ENCODE peak calls at places on chromosomes 12 and 14, in ten cellular contexts. One of them, this sample, is unnamed.

GRCh38 chr12:20274008-20274407 is 94.3 kb upstream of the PDE3A start:
- DNase-seq in caudate nucleus: no peak
- DNase-seq in cardiac fibroblast: no peak
- DNase-seq in COR-L47: no peak
- DNase-seq in LHCN-M2: no peak
- DNase-seq in endothelial cell: no peak
- DNase-seq in effector memory CD4-positive, alpha-beta T cell: no peak
- DNase-seq in activated B cell treated with CpG ODN at 0.5 μM for 24 hours: no peak
- DNase-seq in HEK293T: no peak
- DNase-seq in stimulated activated CD8-positive, alpha-beta memory T cell treated with anti-CD3 and anti-CD28 coated beads, Interleukin-15, amount 100 ng/mL, for 4 hours: no peak
- DNase-seq in this sample: no peak

GRCh38 chr12:6336079-6336858 is 5.6 kb downstream of the TNFRSF1A start:
- DNase-seq in caudate nucleus: peak
- DNase-seq in cardiac fibroblast: peak
- DNase-seq in COR-L47: no peak
- DNase-seq in LHCN-M2: peak
- DNase-seq in endothelial cell: peak
- DNase-seq in effector memory CD4-positive, alpha-beta T cell: peak
- DNase-seq in activated B cell treated with CpG ODN at 0.5 μM for 24 hours: no peak
- DNase-seq in HEK293T: peak
- DNase-seq in stimulated activated CD8-positive, alpha-beta memory T cell treated with anti-CD3 and anti-CD28 coated beads, Interleukin-15, amount 100 ng/mL, for 4 hours: peak
- DNase-seq in this sample: no peak

GRCh38 chr14:100861188-100861936 is 35.4 kb downstream of the MEG3 start:
- DNase-seq in caudate nucleus: no peak
- DNase-seq in cardiac fibroblast: no peak
- DNase-seq in COR-L47: no peak
- DNase-seq in LHCN-M2: no peak
- DNase-seq in endothelial cell: no peak
- DNase-seq in effector memory CD4-positive, alpha-beta T cell: no peak
- DNase-seq in activated B cell treated with CpG ODN at 0.5 μM for 24 hours: no peak
- DNase-seq in HEK293T: no peak
- DNase-seq in stimulated activated CD8-positive, alpha-beta memory T cell treated with anti-CD3 and anti-CD28 coated beads, Interleukin-15, amount 100 ng/mL, for 4 hours: no peak
- DNase-seq in this sample: no peak

GRCh38 chr12:109557200-109557599 is 16.1 kb downstream of the MMAB start:
- DNase-seq in caudate nucleus: no peak
- DNase-seq in cardiac fibroblast: no peak
- DNase-seq in COR-L47: no peak
- DNase-seq in LHCN-M2: no peak
- DNase-seq in endothelial cell: no peak
- DNase-seq in effector memory CD4-positive, alpha-beta T cell: no peak
- DNase-seq in activated B cell treated with CpG ODN at 0.5 μM for 24 hours: no peak
- DNase-seq in HEK293T: no peak
- DNase-seq in stimulated activated CD8-positive, alpha-beta memory T cell treated with anti-CD3 and anti-CD28 coated beads, Interleukin-15, amount 100 ng/mL, for 4 hours: no peak
- DNase-seq in this sample: no peak

GRCh38 chr12:131900397-131900796 is 6.0 kb downstream of the ULK1 start:
- DNase-seq in caudate nucleus: no peak
- DNase-seq in cardiac fibroblast: no peak
- DNase-seq in COR-L47: no peak
- DNase-seq in LHCN-M2: no peak
- DNase-seq in endothelial cell: no peak
- DNase-seq in effector memory CD4-positive, alpha-beta T cell: no peak
- DNase-seq in activated B cell treated with CpG ODN at 0.5 μM for 24 hours: no peak
- DNase-seq in HEK293T: no peak
- DNase-seq in stimulated activated CD8-positive, alpha-beta memory T cell treated with anti-CD3 and anti-CD28 coated beads, Interleukin-15, amount 100 ng/mL, for 4 hours: no peak
- DNase-seq in this sample: no peak

GRCh38 chr14:96221841-96222240 is 17.2 kb downstream of the BDKRB2 start:
- DNase-seq in caudate nucleus: no peak
- DNase-seq in cardiac fibroblast: no peak
- DNase-seq in COR-L47: no peak
- DNase-seq in LHCN-M2: no peak
- DNase-seq in endothelial cell: no peak
- DNase-seq in effector memory CD4-positive, alpha-beta T cell: no peak
- DNase-seq in activated B cell treated with CpG ODN at 0.5 μM for 24 hours: no peak
- DNase-seq in HEK293T: no peak
- DNase-seq in stimulated activated CD8-positive, alpha-beta memory T cell treated with anti-CD3 and anti-CD28 coated beads, Interleukin-15, amount 100 ng/mL, for 4 hours: no peak
- DNase-seq in this sample: no peak

GRCh38 chr14:23366163-23366921 is 1.4 kb upstream of the EFS start:
- DNase-seq in caudate nucleus: peak
- DNase-seq in cardiac fibroblast: peak
- DNase-seq in COR-L47: no peak
- DNase-seq in LHCN-M2: no peak
- DNase-seq in endothelial cell: peak
- DNase-seq in effector memory CD4-positive, alpha-beta T cell: no peak
- DNase-seq in activated B cell treated with CpG ODN at 0.5 μM for 24 hours: no peak
- DNase-seq in HEK293T: no peak
- DNase-seq in stimulated activated CD8-positive, alpha-beta memory T cell treated with anti-CD3 and anti-CD28 coated beads, Interleukin-15, amount 100 ng/mL, for 4 hours: no peak
- DNase-seq in this sample: peak

GRCh38 chr14:38125484-38125912 is 82.2 kb upstream of the SSTR1 start:
- DNase-seq in caudate nucleus: no peak
- DNase-seq in cardiac fibroblast: no peak
- DNase-seq in COR-L47: peak
- DNase-seq in LHCN-M2: no peak
- DNase-seq in endothelial cell: no peak
- DNase-seq in effector memory CD4-positive, alpha-beta T cell: no peak
- DNase-seq in activated B cell treated with CpG ODN at 0.5 μM for 24 hours: no peak
- DNase-seq in HEK293T: peak
- DNase-seq in stimulated activated CD8-positive, alpha-beta memory T cell treated with anti-CD3 and anti-CD28 coated beads, Interleukin-15, amount 100 ng/mL, for 4 hours: no peak
- DNase-seq in this sample: peak

GRCh38 chr14:93965287-93965821 is 11.0 kb downstream of the ASB2 start:
- DNase-seq in caudate nucleus: no peak
- DNase-seq in cardiac fibroblast: peak
- DNase-seq in COR-L47: no peak
- DNase-seq in LHCN-M2: peak
- DNase-seq in endothelial cell: no peak
- DNase-seq in effector memory CD4-positive, alpha-beta T cell: no peak
- DNase-seq in activated B cell treated with CpG ODN at 0.5 μM for 24 hours: no peak
- DNase-seq in HEK293T: no peak
- DNase-seq in stimulated activated CD8-positive, alpha-beta memory T cell treated with anti-CD3 and anti-CD28 coated beads, Interleukin-15, amount 100 ng/mL, for 4 hours: no peak
- DNase-seq in this sample: no peak

GRCh38 chr12:11228268-11228879 is 41.1 kb downstream of the PRB3 start:
- DNase-seq in caudate nucleus: no peak
- DNase-seq in cardiac fibroblast: peak
- DNase-seq in COR-L47: no peak
- DNase-seq in LHCN-M2: peak
- DNase-seq in endothelial cell: peak
- DNase-seq in effector memory CD4-positive, alpha-beta T cell: no peak
- DNase-seq in activated B cell treated with CpG ODN at 0.5 μM for 24 hours: no peak
- DNase-seq in HEK293T: peak
- DNase-seq in stimulated activated CD8-positive, alpha-beta memory T cell treated with anti-CD3 and anti-CD28 coated beads, Interleukin-15, amount 100 ng/mL, for 4 hours: no peak
- DNase-seq in this sample: peak

GRCh38 chr14:68947802-68948201 is 31.3 kb downstream of the ACTN1 start:
- DNase-seq in caudate nucleus: no peak
- DNase-seq in cardiac fibroblast: peak
- DNase-seq in COR-L47: no peak
- DNase-seq in LHCN-M2: peak
- DNase-seq in endothelial cell: no peak
- DNase-seq in effector memory CD4-positive, alpha-beta T cell: no peak
- DNase-seq in activated B cell treated with CpG ODN at 0.5 μM for 24 hours: no peak
- DNase-seq in HEK293T: no peak
- DNase-seq in stimulated activated CD8-positive, alpha-beta memory T cell treated with anti-CD3 and anti-CD28 coated beads, Interleukin-15, amount 100 ng/mL, for 4 hours: no peak
- DNase-seq in this sample: no peak

GRCh38 chr12:116406529-116406928 is 129.0 kb upstream of the MED13L start:
- DNase-seq in caudate nucleus: no peak
- DNase-seq in cardiac fibroblast: peak
- DNase-seq in COR-L47: no peak
- DNase-seq in LHCN-M2: peak
- DNase-seq in endothelial cell: no peak
- DNase-seq in effector memory CD4-positive, alpha-beta T cell: no peak
- DNase-seq in activated B cell treated with CpG ODN at 0.5 μM for 24 hours: no peak
- DNase-seq in HEK293T: peak
- DNase-seq in stimulated activated CD8-positive, alpha-beta memory T cell treated with anti-CD3 and anti-CD28 coated beads, Interleukin-15, amount 100 ng/mL, for 4 hours: no peak
- DNase-seq in this sample: no peak

GRCh38 chr14:30600907-30601578 is 21.1 kb upstream of the SCFD1 start:
- DNase-seq in caudate nucleus: no peak
- DNase-seq in cardiac fibroblast: no peak
- DNase-seq in COR-L47: no peak
- DNase-seq in LHCN-M2: no peak
- DNase-seq in endothelial cell: no peak
- DNase-seq in effector memory CD4-positive, alpha-beta T cell: no peak
- DNase-seq in activated B cell treated with CpG ODN at 0.5 μM for 24 hours: no peak
- DNase-seq in HEK293T: no peak
- DNase-seq in stimulated activated CD8-positive, alpha-beta memory T cell treated with anti-CD3 and anti-CD28 coated beads, Interleukin-15, amount 100 ng/mL, for 4 hours: no peak
- DNase-seq in this sample: no peak

GRCh38 chr14:22819191-22819988 is 4.2 kb upstream of the SLC7A7 start:
- DNase-seq in caudate nucleus: no peak
- DNase-seq in cardiac fibroblast: peak
- DNase-seq in COR-L47: no peak
- DNase-seq in LHCN-M2: peak
- DNase-seq in endothelial cell: peak
- DNase-seq in effector memory CD4-positive, alpha-beta T cell: no peak
- DNase-seq in activated B cell treated with CpG ODN at 0.5 μM for 24 hours: no peak
- DNase-seq in HEK293T: no peak
- DNase-seq in stimulated activated CD8-positive, alpha-beta memory T cell treated with anti-CD3 and anti-CD28 coated beads, Interleukin-15, amount 100 ng/mL, for 4 hours: no peak
- DNase-seq in this sample: no peak

GRCh38 chr12:64621257-64621942 is 11.1 kb downstream of the RASSF3 start:
- DNase-seq in caudate nucleus: no peak
- DNase-seq in cardiac fibroblast: peak
- DNase-seq in COR-L47: no peak
- DNase-seq in LHCN-M2: no peak
- DNase-seq in endothelial cell: no peak
- DNase-seq in effector memory CD4-positive, alpha-beta T cell: no peak
- DNase-seq in activated B cell treated with CpG ODN at 0.5 μM for 24 hours: peak
- DNase-seq in HEK293T: no peak
- DNase-seq in stimulated activated CD8-positive, alpha-beta memory T cell treated with anti-CD3 and anti-CD28 coated beads, Interleukin-15, amount 100 ng/mL, for 4 hours: no peak
- DNase-seq in this sample: no peak

GRCh38 chr12:109510196-109510595 is 32.8 kb downstream of the UBE3B start:
- DNase-seq in caudate nucleus: no peak
- DNase-seq in cardiac fibroblast: no peak
- DNase-seq in COR-L47: peak
- DNase-seq in LHCN-M2: no peak
- DNase-seq in endothelial cell: no peak
- DNase-seq in effector memory CD4-positive, alpha-beta T cell: no peak
- DNase-seq in activated B cell treated with CpG ODN at 0.5 μM for 24 hours: no peak
- DNase-seq in HEK293T: no peak
- DNase-seq in stimulated activated CD8-positive, alpha-beta memory T cell treated with anti-CD3 and anti-CD28 coated beads, Interleukin-15, amount 100 ng/mL, for 4 hours: no peak
- DNase-seq in this sample: no peak

GRCh38 chr12:1890119-1890703 is 28.2 kb downstream of the CACNA2D4 start:
- DNase-seq in caudate nucleus: no peak
- DNase-seq in cardiac fibroblast: no peak
- DNase-seq in COR-L47: no peak
- DNase-seq in LHCN-M2: no peak
- DNase-seq in endothelial cell: no peak
- DNase-seq in effector memory CD4-positive, alpha-beta T cell: no peak
- DNase-seq in activated B cell treated with CpG ODN at 0.5 μM for 24 hours: no peak
- DNase-seq in HEK293T: no peak
- DNase-seq in stimulated activated CD8-positive, alpha-beta memory T cell treated with anti-CD3 and anti-CD28 coated beads, Interleukin-15, amount 100 ng/mL, for 4 hours: no peak
- DNase-seq in this sample: no peak

GRCh38 chr14:81990312-81990761 is 456.7 kb upstream of the SEL1L start:
- DNase-seq in caudate nucleus: peak
- DNase-seq in cardiac fibroblast: peak
- DNase-seq in COR-L47: peak
- DNase-seq in LHCN-M2: peak
- DNase-seq in endothelial cell: peak
- DNase-seq in effector memory CD4-positive, alpha-beta T cell: no peak
- DNase-seq in activated B cell treated with CpG ODN at 0.5 μM for 24 hours: no peak
- DNase-seq in HEK293T: peak
- DNase-seq in stimulated activated CD8-positive, alpha-beta memory T cell treated with anti-CD3 and anti-CD28 coated beads, Interleukin-15, amount 100 ng/mL, for 4 hours: no peak
- DNase-seq in this sample: peak

GRCh38 chr14:99143126-99143525 is 128.9 kb downstream of the BCL11B start:
- DNase-seq in caudate nucleus: no peak
- DNase-seq in cardiac fibroblast: no peak
- DNase-seq in COR-L47: no peak
- DNase-seq in LHCN-M2: no peak
- DNase-seq in endothelial cell: no peak
- DNase-seq in effector memory CD4-positive, alpha-beta T cell: no peak
- DNase-seq in activated B cell treated with CpG ODN at 0.5 μM for 24 hours: no peak
- DNase-seq in HEK293T: no peak
- DNase-seq in stimulated activated CD8-positive, alpha-beta memory T cell treated with anti-CD3 and anti-CD28 coated beads, Interleukin-15, amount 100 ng/mL, for 4 hours: no peak
- DNase-seq in this sample: no peak

GRCh38 chr12:12976366-12976765 is 23.7 kb downstream of the HEBP1 start:
- DNase-seq in caudate nucleus: no peak
- DNase-seq in cardiac fibroblast: peak
- DNase-seq in COR-L47: no peak
- DNase-seq in LHCN-M2: peak
- DNase-seq in endothelial cell: no peak
- DNase-seq in effector memory CD4-positive, alpha-beta T cell: no peak
- DNase-seq in activated B cell treated with CpG ODN at 0.5 μM for 24 hours: no peak
- DNase-seq in HEK293T: no peak
- DNase-seq in stimulated activated CD8-positive, alpha-beta memory T cell treated with anti-CD3 and anti-CD28 coated beads, Interleukin-15, amount 100 ng/mL, for 4 hours: no peak
- DNase-seq in this sample: no peak

GRCh38 chr12:128823216-128823915 is 392 bp downstream of the SLC15A4 start:
- DNase-seq in caudate nucleus: no peak
- DNase-seq in cardiac fibroblast: no peak
- DNase-seq in COR-L47: no peak
- DNase-seq in LHCN-M2: no peak
- DNase-seq in endothelial cell: peak
- DNase-seq in effector memory CD4-positive, alpha-beta T cell: peak
- DNase-seq in activated B cell treated with CpG ODN at 0.5 μM for 24 hours: peak
- DNase-seq in HEK293T: peak
- DNase-seq in stimulated activated CD8-positive, alpha-beta memory T cell treated with anti-CD3 and anti-CD28 coated beads, Interleukin-15, amount 100 ng/mL, for 4 hours: no peak
- DNase-seq in this sample: peak

GRCh38 chr12:66251049-66251448 is 51.2 kb upstream of the HELB start:
- DNase-seq in caudate nucleus: no peak
- DNase-seq in cardiac fibroblast: no peak
- DNase-seq in COR-L47: no peak
- DNase-seq in LHCN-M2: no peak
- DNase-seq in endothelial cell: no peak
- DNase-seq in effector memory CD4-positive, alpha-beta T cell: no peak
- DNase-seq in activated B cell treated with CpG ODN at 0.5 μM for 24 hours: no peak
- DNase-seq in HEK293T: no peak
- DNase-seq in stimulated activated CD8-positive, alpha-beta memory T cell treated with anti-CD3 and anti-CD28 coated beads, Interleukin-15, amount 100 ng/mL, for 4 hours: no peak
- DNase-seq in this sample: no peak

GRCh38 chr14:44339256-44339655 is 167.8 kb downstream of the FSCB start:
- DNase-seq in caudate nucleus: no peak
- DNase-seq in cardiac fibroblast: no peak
- DNase-seq in COR-L47: no peak
- DNase-seq in LHCN-M2: no peak
- DNase-seq in endothelial cell: no peak
- DNase-seq in effector memory CD4-positive, alpha-beta T cell: no peak
- DNase-seq in activated B cell treated with CpG ODN at 0.5 μM for 24 hours: no peak
- DNase-seq in HEK293T: no peak
- DNase-seq in stimulated activated CD8-positive, alpha-beta memory T cell treated with anti-CD3 and anti-CD28 coated beads, Interleukin-15, amount 100 ng/mL, for 4 hours: no peak
- DNase-seq in this sample: no peak

GRCh38 chr14:105490318-105490571 is 801 bp upstream of the TEDC1 start:
- DNase-seq in caudate nucleus: no peak
- DNase-seq in cardiac fibroblast: no peak
- DNase-seq in COR-L47: no peak
- DNase-seq in LHCN-M2: no peak
- DNase-seq in endothelial cell: no peak
- DNase-seq in effector memory CD4-positive, alpha-beta T cell: no peak
- DNase-seq in activated B cell treated with CpG ODN at 0.5 μM for 24 hours: no peak
- DNase-seq in HEK293T: no peak
- DNase-seq in stimulated activated CD8-positive, alpha-beta memory T cell treated with anti-CD3 and anti-CD28 coated beads, Interleukin-15, amount 100 ng/mL, for 4 hours: no peak
- DNase-seq in this sample: no peak

GRCh38 chr14:101472518-101472849 is 88.8 kb upstream of the DIO3 start:
- DNase-seq in caudate nucleus: no peak
- DNase-seq in cardiac fibroblast: no peak
- DNase-seq in COR-L47: no peak
- DNase-seq in LHCN-M2: no peak
- DNase-seq in endothelial cell: no peak
- DNase-seq in effector memory CD4-positive, alpha-beta T cell: no peak
- DNase-seq in activated B cell treated with CpG ODN at 0.5 μM for 24 hours: no peak
- DNase-seq in HEK293T: no peak
- DNase-seq in stimulated activated CD8-positive, alpha-beta memory T cell treated with anti-CD3 and anti-CD28 coated beads, Interleukin-15, amount 100 ng/mL, for 4 hours: no peak
- DNase-seq in this sample: no peak

GRCh38 chr12:46386360-46386867 is 13.8 kb upstream of the SLC38A2 start:
- DNase-seq in caudate nucleus: no peak
- DNase-seq in cardiac fibroblast: peak
- DNase-seq in COR-L47: no peak
- DNase-seq in LHCN-M2: peak
- DNase-seq in endothelial cell: no peak
- DNase-seq in effector memory CD4-positive, alpha-beta T cell: no peak
- DNase-seq in activated B cell treated with CpG ODN at 0.5 μM for 24 hours: no peak
- DNase-seq in HEK293T: no peak
- DNase-seq in stimulated activated CD8-positive, alpha-beta memory T cell treated with anti-CD3 and anti-CD28 coated beads, Interleukin-15, amount 100 ng/mL, for 4 hours: no peak
- DNase-seq in this sample: no peak

GRCh38 chr14:55794655-55795583 is 214.9 kb downstream of the KTN1 start:
- DNase-seq in caudate nucleus: no peak
- DNase-seq in cardiac fibroblast: peak
- DNase-seq in COR-L47: peak
- DNase-seq in LHCN-M2: no peak
- DNase-seq in endothelial cell: no peak
- DNase-seq in effector memory CD4-positive, alpha-beta T cell: no peak
- DNase-seq in activated B cell treated with CpG ODN at 0.5 μM for 24 hours: no peak
- DNase-seq in HEK293T: no peak
- DNase-seq in stimulated activated CD8-positive, alpha-beta memory T cell treated with anti-CD3 and anti-CD28 coated beads, Interleukin-15, amount 100 ng/mL, for 4 hours: no peak
- DNase-seq in this sample: no peak

GRCh38 chr12:121034906-121035305 is 4.1 kb downstream of the OASL start:
- DNase-seq in caudate nucleus: no peak
- DNase-seq in cardiac fibroblast: no peak
- DNase-seq in COR-L47: no peak
- DNase-seq in LHCN-M2: peak
- DNase-seq in endothelial cell: no peak
- DNase-seq in effector memory CD4-positive, alpha-beta T cell: no peak
- DNase-seq in activated B cell treated with CpG ODN at 0.5 μM for 24 hours: no peak
- DNase-seq in HEK293T: no peak
- DNase-seq in stimulated activated CD8-positive, alpha-beta memory T cell treated with anti-CD3 and anti-CD28 coated beads, Interleukin-15, amount 100 ng/mL, for 4 hours: no peak
- DNase-seq in this sample: no peak